ENCODE peak calls at places on chromosome 7, in ten cellular contexts. N, A, K, U, J, L, O, I, F and B are unnamed samples.
A peak's percentile ranks its signal among the peaks of the same experiment; 100 is the strongest.

GRCh38 chr7:88927-89921 is 103.1 kb upstream of the FAM20C start:
- DNase-seq in N (no peak), L (peak; percentile 88), O (no peak), I (no peak), A (peak; percentile 98), F (no peak), J (no peak), U (no peak), K (no peak), B (no peak)

GRCh38 chr7:30649717-30650116 is 32.5 kb downstream of the CRHR2 start:
- DNase-seq in I (no peak), L (peak; percentile 50), A (no peak), J (no peak), K (no peak), N (no peak), U (no peak), F (no peak), O (no peak), B (no peak)

GRCh38 chr7:16046045-16046444 is 359.6 kb upstream of the MEOX2 start:
- DNase-seq in O (no peak), I (no peak), L (no peak), N (no peak), A (no peak), K (no peak), U (no peak), F (no peak), J (no peak), B (no peak)

GRCh38 chr7:157494506-157495176 is 157.8 kb downstream of the DNAJB6 start:
- DNase-seq in I (no peak), J (no peak), K (no peak), A (no peak), L (peak; percentile 58), O (no peak), F (no peak), N (no peak), U (no peak), B (no peak)

GRCh38 chr7:85041599-85042216 is 145.1 kb downstream of the SEMA3D start:
- DNase-seq in K (peak; percentile 60), F (no peak), N (peak; percentile 78), L (no peak), O (peak; percentile 80), I (peak; percentile 85), U (peak; percentile 67), J (peak; percentile 70), A (peak; percentile 41), B (peak; percentile 33)

GRCh38 chr7:12102101-12102500 is 109.0 kb upstream of the TMEM106B start:
- DNase-seq in U (no peak), K (no peak), J (no peak), L (no peak), A (no peak), I (no peak), O (no peak), F (no peak), N (no peak), B (no peak)

GRCh38 chr7:132609222-132609621 is 33.0 kb upstream of the PLXNA4 start:
- DNase-seq in I (no peak), N (no peak), F (no peak), A (peak; percentile 71), U (no peak), L (no peak), J (no peak), K (no peak), O (no peak), B (no peak)

GRCh38 chr7:151777511-151777880 is 99.4 kb downstream of the PRKAG2 start:
- DNase-seq in U (no peak), A (no peak), F (no peak), N (no peak), I (no peak), K (no peak), O (no peak), J (no peak), L (peak; percentile 72), B (no peak)

GRCh38 chr7:28516390-28517145 is 104.2 kb downstream of the CREB5 start:
- DNase-seq in I (peak; percentile 75), N (peak; percentile 59), U (no peak), F (no peak), K (no peak), O (no peak), L (no peak), A (no peak), J (peak; percentile 89), B (peak; percentile 31)

GRCh38 chr7:156950381-156950858 is 908 bp downstream of the NOM1 start:
- DNase-seq in U (no peak), I (no peak), O (no peak), N (no peak), K (no peak), A (peak; percentile 13), L (no peak), J (peak; percentile 45), F (no peak), B (no peak)

GRCh38 chr7:69577221-69577620 is 21.1 kb upstream of the AUTS2 start:
- DNase-seq in L (no peak), U (no peak), K (no peak), F (no peak), A (peak; percentile 27), N (no peak), O (no peak), I (no peak), J (no peak), B (no peak)

DNA sequence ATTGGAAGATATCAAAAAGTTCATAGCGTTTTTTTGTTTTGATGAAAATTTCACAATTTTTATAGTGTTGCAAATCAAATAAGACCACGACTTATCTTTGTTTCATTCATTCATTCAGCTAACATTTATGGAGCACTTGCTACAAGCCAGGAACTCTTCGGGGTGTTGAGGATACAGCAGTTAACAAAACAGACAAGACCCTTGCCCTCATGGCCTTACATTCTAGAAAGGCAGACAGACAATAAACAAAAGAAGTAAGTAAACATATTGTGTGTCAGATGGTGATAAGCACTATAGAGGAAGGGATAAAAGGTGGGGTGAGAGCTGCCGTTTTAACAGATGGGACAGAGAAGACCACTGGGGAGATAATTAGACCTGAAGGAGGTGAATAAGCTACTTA is 41.6 kb upstream of the GSAP start:
- DNase-seq in N (no peak), L (no peak), J (no peak), I (no peak), O (no peak), A (no peak), U (no peak), F (no peak), K (no peak), B (no peak)
- H3K4me1 ChIP-seq in N (peaks cover 3% of the 10 kb centered on the region), L (no peaks in the 10 kb centered on the region), J (no peaks in the 10 kb centered on the region), I (no peaks in the 10 kb centered on the region), O (no peaks in the 10 kb centered on the region), A (peaks cover 13% of the 10 kb centered on the region), U (no peaks in the 10 kb centered on the region), F (no peaks in the 10 kb centered on the region), K (peaks cover 3% of the 10 kb centered on the region), B (no peaks in the 10 kb centered on the region)

DNA sequence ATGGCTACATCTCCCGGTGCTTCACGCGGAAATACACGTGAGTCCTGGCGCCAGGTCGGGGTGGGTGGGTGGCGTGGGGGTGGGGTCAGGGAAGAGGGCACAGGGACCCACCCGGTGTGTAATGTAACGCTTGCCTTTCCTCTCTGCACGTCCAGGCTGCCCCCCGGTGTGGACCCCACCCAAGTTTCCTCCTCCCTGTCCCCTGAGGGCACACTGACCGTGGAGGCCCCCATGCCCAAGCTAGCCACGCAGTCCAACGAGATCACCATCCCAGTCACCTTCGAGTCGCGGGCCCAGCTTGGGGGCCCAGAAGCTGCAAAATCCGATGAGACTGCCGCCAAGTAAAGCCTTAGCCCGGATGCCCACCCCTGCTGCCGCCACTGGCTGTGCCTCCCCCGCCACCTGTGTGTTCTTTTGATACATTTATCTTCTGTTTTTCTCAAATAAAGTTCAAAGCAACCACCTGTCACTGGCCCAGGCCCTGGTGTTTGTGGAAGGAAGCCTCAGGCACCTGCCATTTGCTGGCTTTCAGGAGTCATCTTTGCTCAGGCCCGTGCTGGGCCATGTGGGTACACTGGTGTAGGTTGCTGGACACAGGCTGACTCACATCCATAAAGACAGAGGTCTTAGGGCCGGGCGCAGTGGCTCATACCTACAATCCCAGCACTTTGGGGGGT is 1.5 kb downstream of the HSPB1 start:
- DNase-seq in J (no peak), I (no peak), L (no peak), K (no peak), N (no peak), U (no peak), O (no peak), F (no peak), A (no peak), B (no peak)
- H3K27ac ChIP-seq in J (no peak overlapping the region), I (no peak overlapping the region), L (peak overlapping the region; percentile 96), K (peak overlapping the region; percentile 91), N (no peak overlapping the region), U (peak overlapping the region; percentile 72), O (peak overlapping the region; percentile 91), F (peak overlapping the region; percentile 65), A (peak overlapping the region; percentile 71), B (no peak overlapping the region)

GRCh38 chr7:121372376-121373024 is 23.6 kb downstream of the FAM3C start:
- DNase-seq in K (no peak), O (no peak), J (no peak), L (no peak), F (no peak), U (no peak), N (no peak), A (peak; percentile 64), I (no peak), B (no peak)

GRCh38 chr7:121373177-121373576 is 22.9 kb downstream of the FAM3C start:
- DNase-seq in J (no peak), N (no peak), U (no peak), I (no peak), L (no peak), A (no peak), O (no peak), K (no peak), F (no peak), B (no peak)

GRCh38 chr7:121379930-121380329 is 16.2 kb downstream of the FAM3C start:
- DNase-seq in O (no peak), A (no peak), K (no peak), L (no peak), N (no peak), U (no peak), I (no peak), F (no peak), J (no peak), B (no peak)

GRCh38 chr7:121382479-121382878 is 13.6 kb downstream of the FAM3C start:
- DNase-seq in U (no peak), J (no peak), I (no peak), F (no peak), K (no peak), A (no peak), L (no peak), O (no peak), N (no peak), B (no peak)

DNA sequence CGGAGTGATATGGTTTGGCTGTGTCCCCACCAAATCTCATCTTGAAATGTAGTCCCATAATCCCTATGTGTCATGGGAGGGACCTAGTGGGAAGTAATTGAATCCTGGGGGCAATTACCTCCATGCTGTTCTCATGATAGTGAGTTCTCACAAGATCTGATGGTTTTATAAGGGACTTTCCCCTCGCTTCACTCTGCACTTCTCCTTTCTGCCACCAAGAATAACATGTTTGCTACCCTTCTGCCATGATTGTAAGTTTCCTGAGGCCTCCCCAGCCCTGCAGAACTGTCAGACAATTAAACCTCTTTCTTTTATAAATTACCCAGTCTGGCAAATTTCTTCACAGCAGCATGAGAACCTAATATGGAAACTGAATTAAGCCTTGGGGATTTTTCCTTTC is 19.1 kb downstream of the FAM3C start:
- DNase-seq in L (no peak), F (no peak), A (no peak), O (no peak), N (no peak), I (no peak), K (no peak), J (no peak), U (no peak), B (no peak)
- H3K4me1 ChIP-seq in L (no peaks in the 10 kb centered on the region), F (no peaks in the 10 kb centered on the region), A (peaks cover 6% of the 10 kb centered on the region), O (peaks cover 9% of the 10 kb centered on the region), N (no peaks in the 10 kb centered on the region), I (no peaks in the 10 kb centered on the region), K (no peaks in the 10 kb centered on the region), J (no peaks in the 10 kb centered on the region), U (no peaks in the 10 kb centered on the region), B (no peaks in the 10 kb centered on the region)

GRCh38 chr7:130022115-130022514 is 29.1 kb downstream of the ZC3HC1 start:
- DNase-seq in L (no peak), U (no peak), I (no peak), A (no peak), O (no peak), N (no peak), J (no peak), F (no peak), K (no peak), B (no peak)
- H3K27ac ChIP-seq in L (no peak overlapping the region), U (no peak overlapping the region), I (no peak overlapping the region), A (no peak overlapping the region), O (no peak overlapping the region), N (no peak overlapping the region), J (no peak overlapping the region), F (no peak overlapping the region), K (no peak overlapping the region), B (no peak overlapping the region)